ENCODE peak calls at places on chromosomes 2 and 18, in ten cellular contexts. X is cardiac muscle cell; K is CD8-positive, alpha-beta T cell; T is heart right ventricle; V is gastrocnemius medialis; R is BE2C; C is heart left ventricle; Z is spleen; J is Caco-2; Y is neural progenitor cell. A is an unnamed sample. For H3K4me1, the result is how much of the 10 kb centered on the place peaks cover.

GRCh38 chr2:625415-626135 is 51.6 kb downstream of the TMEM18 start:
- DNase-seq in K (no peak), V (no peak), X (no peak), T (no peak), Z (no peak), J (no peak), Y (peak), R (no peak), C (no peak), A (no peak)

GRCh38 chr18:52339891-52340371 is at the start of gene DCC:
- DNase-seq in K (no peak), T (no peak), X (peak), Z (no peak), R (peak), C (no peak), V (no peak), Y (peak), J (peak), A (no peak)

GRCh38 chr2:172623249-172623965 is 67.5 kb downstream of the PDK1 start:
- DNase-seq in V (no peak), Y (no peak), T (no peak), K (no peak), Z (no peak), C (no peak), R (no peak), X (peak), J (no peak), A (no peak)

GRCh38 chr2:202172439-202173191 is 65.8 kb downstream of the SUMO1 start:
- DNase-seq in R (no peak), T (no peak), Y (no peak), V (no peak), K (no peak), Z (no peak), J (no peak), C (no peak), X (peak), A (no peak)

GRCh38 chr2:115386465-115386864 is 944.0 kb downstream of the DPP10 start:
- DNase-seq in Z (no peak), X (no peak), J (no peak), T (no peak), K (no peak), V (no peak), R (no peak), Y (no peak), C (no peak), A (no peak)

GRCh38 chr2:200104015-200104414 is 148.6 kb downstream of the MAIP1 start:
- DNase-seq in V (no peak), T (no peak), J (no peak), Z (no peak), X (peak), K (no peak), C (no peak), R (no peak), Y (no peak), A (no peak)

GRCh38 chr18:33946322-33946721 is 278.4 kb downstream of the NOL4 start:
- DNase-seq in V (no peak), Z (no peak), K (no peak), C (no peak), X (no peak), R (no peak), J (no peak), Y (no peak), T (no peak), A (no peak)

GRCh38 chr2:42100696-42101585 is 53.1 kb downstream of the PKDCC start:
- DNase-seq in X (peak), R (no peak), V (no peak), T (peak), Y (peak), C (peak), K (peak), J (no peak), Z (peak), A (peak)

GRCh38 chr18:33212363-33212762 is 228.2 kb downstream of the CCDC178 start:
- DNase-seq in C (no peak), Y (no peak), Z (no peak), K (no peak), X (no peak), T (no peak), R (no peak), V (no peak), J (no peak), A (no peak)

GRCh38 chr2:233056961-233057605 is 3.1 kb upstream of the INPP5D start:
- DNase-seq in V (no peak), T (no peak), J (no peak), C (no peak), Y (no peak), K (no peak), Z (peak), R (no peak), X (no peak), A (peak)

GRCh38 chr2:206422493-206422892 is 20.8 kb upstream of the ADAM23 start:
- DNase-seq in C (no peak), K (no peak), Y (no peak), T (no peak), X (peak), J (no peak), V (no peak), R (no peak), Z (no peak), A (no peak)

GRCh38 chr2:16561251-16561650 is 104.4 kb downstream of the CYRIA start:
- DNase-seq in K (no peak), X (no peak), J (no peak), C (no peak), T (no peak), V (no peak), Z (no peak), R (no peak), Y (no peak), A (no peak)

GRCh38 chr2:95032341-95032740 is 6.8 kb downstream of the MAL start:
- DNase-seq in C (no peak), X (no peak), Y (no peak), K (no peak), T (no peak), J (no peak), Z (no peak), R (no peak), V (no peak), A (no peak)

GRCh38 chr2:42141687-42142475 is 27.3 kb upstream of the EML4 start:
- DNase-seq in X (peak), J (peak), K (no peak), R (peak), T (peak), C (peak), Y (peak), Z (peak), V (peak), A (peak)

GRCh38 chr2:20198001-20198400 is 26.9 kb downstream of the SDC1 start:
- DNase-seq in T (no peak), K (no peak), V (no peak), Y (no peak), X (no peak), C (no peak), Z (no peak), R (no peak), J (no peak), A (peak)

GRCh38 chr2:1132328-1132964 is 181.8 kb downstream of the SNTG2 start:
- DNase-seq in X (no peak), V (no peak), J (no peak), R (no peak), K (no peak), Z (no peak), Y (no peak), T (no peak), C (no peak), A (no peak)

GRCh38 chr2:216018709-216019108 is 5.4 kb upstream of the MREG start:
- DNase-seq in K (no peak), Y (no peak), J (no peak), T (no peak), C (no peak), Z (no peak), R (no peak), X (no peak), V (no peak), A (no peak)

GRCh38 chr2:182496596-182496995 is 69.8 kb upstream of the PDE1A start:
- DNase-seq in Z (no peak), V (no peak), C (no peak), K (no peak), Y (no peak), R (no peak), X (no peak), T (no peak), J (no peak), A (no peak)

GRCh38 chr2:102250278-102250821 is 61.0 kb upstream of the IL1RL1 start:
- DNase-seq in T (no peak), J (no peak), X (no peak), R (no peak), C (no peak), Y (no peak), Z (peak), K (no peak), V (no peak), A (no peak)

GRCh38 chr2:187075106-187076070 is 226.4 kb upstream of the ZSWIM2 start:
- DNase-seq in X (no peak), K (no peak), Z (no peak), Y (no peak), J (peak), R (no peak), T (peak), V (no peak), C (no peak), A (no peak)

GRCh38 chr2:230205034-230205433 is 14.8 kb downstream of the SP110 start:
- DNase-seq in J (no peak), K (no peak), R (no peak), Y (no peak), X (no peak), Z (no peak), C (no peak), V (no peak), T (no peak), A (no peak)

GRCh38 chr18:79680100-79680879 is 687 bp downstream of the CTDP1 start:
- DNase-seq in X (peak), Z (peak), K (peak), J (peak), T (peak), Y (peak), R (no peak), V (no peak), C (no peak), A (no peak)

GRCh38 chr2:8030694-8031303 is 651.1 kb upstream of the ID2 start:
- DNase-seq in T (no peak), J (no peak), V (no peak), C (no peak), Y (no peak), X (no peak), R (no peak), K (no peak), Z (no peak), A (no peak)

GRCh38 chr2:10835052-10835970 is 22.7 kb upstream of the PDIA6 start:
- DNase-seq in K (peak), T (peak), J (peak), X (peak), C (peak), Y (peak), Z (peak), V (peak), R (peak), A (peak)

GRCh38 chr2:39068757-39069515 is 51.9 kb downstream of the SOS1 start:
- DNase-seq in T (no peak), R (peak), Y (peak), J (no peak), K (no peak), V (no peak), X (peak), Z (no peak), C (no peak), A (no peak)

GRCh38 chr2:172425336-172425735 is 2.0 kb upstream of the ITGA6 start:
- DNase-seq in Y (peak), V (no peak), K (no peak), X (no peak), C (no peak), R (no peak), T (no peak), Z (no peak), J (no peak), A (no peak)

GRCh38 chr18:29979884-29980283 is 1062.7 kb downstream of the DSC3 start:
- DNase-seq in C (no peak), Z (no peak), K (no peak), R (no peak), V (no peak), Y (peak), T (no peak), X (peak), J (no peak), A (no peak)

GRCh38 chr2:105447476-105447875 is 48.6 kb upstream of the FHL2 start:
- DNase-seq in J (no peak), Z (no peak), T (no peak), V (no peak), X (no peak), K (no peak), R (no peak), Y (no peak), C (no peak), A (no peak)

GRCh38 chr2:148299616-148300015 is 278.7 kb downstream of the MBD5 start:
- DNase-seq in V (no peak), Y (no peak), T (no peak), C (no peak), J (no peak), K (no peak), X (no peak), R (no peak), Z (no peak), A (no peak)

GRCh38 chr2:70304501-70304900 is 2.6 kb upstream of the FAM136A start:
- DNase-seq in R (no peak), K (no peak), X (no peak), V (no peak), Z (no peak), Y (no peak), J (no peak), T (no peak), C (no peak), A (no peak)

GRCh38 chr2:18516112-18516511 is 44.3 kb downstream of the RDH14 start:
- DNase-seq in Y (peak), C (no peak), V (no peak), K (no peak), T (no peak), Z (no peak), X (peak), R (no peak), J (no peak), A (no peak)

GRCh38 chr2:15136639-15137038 is 424.5 kb downstream of the NBAS start:
- DNase-seq in X (no peak), Z (no peak), V (no peak), Y (no peak), J (no peak), R (no peak), K (no peak), C (no peak), T (no peak), A (no peak)

GRCh38 chr2:182642328-182642727 is 73.7 kb upstream of the DNAJC10 start:
- DNase-seq in C (no peak), T (peak), V (no peak), J (peak), R (peak), X (peak), Y (peak), K (no peak), Z (peak), A (peak)

GRCh38 chr2:73223821-73224220 is 9.2 kb downstream of the PRADC1 start:
- DNase-seq in T (no peak), X (no peak), Z (no peak), V (no peak), C (no peak), R (no peak), K (no peak), Y (no peak), J (no peak), A (peak)

GRCh38 chr2:73228631-73229030 is 4.4 kb downstream of the PRADC1 start:
- DNase-seq in C (no peak), Z (no peak), V (no peak), Y (no peak), T (no peak), K (no peak), X (no peak), R (no peak), J (no peak), A (peak)

GRCh38 chr2:73225513-73226360 is 7.3 kb downstream of the PRADC1 start:
- DNase-seq in K (no peak), J (no peak), R (no peak), Z (no peak), C (no peak), X (no peak), Y (no peak), T (no peak), V (no peak), A (peak)

GRCh38 chr2:73232471-73233153 is 427 bp downstream of the PRADC1 start:
- DNase-seq in T (no peak), V (no peak), K (no peak), Z (no peak), R (peak), Y (no peak), C (no peak), X (no peak), J (peak), A (no peak)

DNA sequence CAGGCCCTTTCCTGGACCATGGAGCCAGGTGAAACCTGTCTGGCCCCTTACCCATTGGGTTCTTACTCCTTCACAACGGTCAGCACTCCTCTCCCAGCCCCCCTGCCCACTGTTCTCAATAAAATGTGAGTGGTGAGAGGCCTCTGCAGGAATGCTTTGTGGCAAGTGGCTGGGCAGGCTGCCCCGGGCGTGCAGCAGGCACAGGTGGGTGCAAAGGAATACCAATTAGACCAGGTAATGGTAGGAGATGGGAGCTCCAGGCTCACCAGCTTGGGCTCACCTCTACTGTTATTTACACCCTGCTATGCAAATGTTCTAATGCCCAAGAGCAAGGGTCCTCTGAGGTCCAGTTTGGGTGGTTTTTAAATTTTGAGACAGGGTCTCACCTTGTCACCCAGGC is 6.0 kb downstream of the PRADC1 start:
- DNase-seq in Y (no peak), K (no peak), X (no peak), Z (no peak), R (no peak), J (no peak), T (no peak), V (no peak), C (no peak), A (peak)
- H3K4me1 ChIP-seq in Y (under half), K (under half), X (under half), Z (under half), R (under half), J (under half), T (under half), V (under half), C (under half), A (under half)

GRCh38 chr2:119645173-119645846 is 33.7 kb upstream of the TMEM177 start:
- DNase-seq in R (no peak), K (no peak), C (no peak), J (no peak), Z (no peak), V (no peak), T (no peak), X (peak), Y (no peak), A (no peak)

GRCh38 chr2:119638891-119639539 is 40.0 kb upstream of the TMEM177 start:
- DNase-seq in V (no peak), T (no peak), J (no peak), Y (peak), Z (no peak), C (no peak), X (peak), R (no peak), K (no peak), A (no peak)

GRCh38 chr2:119638246-119638645 is 40.8 kb upstream of the TMEM177 start:
- DNase-seq in T (no peak), Z (no peak), C (no peak), R (no peak), V (no peak), J (no peak), K (no peak), Y (no peak), X (no peak), A (no peak)

GRCh38 chr2:119644186-119644585 is 34.8 kb upstream of the TMEM177 start:
- DNase-seq in X (peak), R (no peak), Y (no peak), V (no peak), J (no peak), Z (no peak), T (no peak), C (no peak), K (no peak), A (no peak)

DNA sequence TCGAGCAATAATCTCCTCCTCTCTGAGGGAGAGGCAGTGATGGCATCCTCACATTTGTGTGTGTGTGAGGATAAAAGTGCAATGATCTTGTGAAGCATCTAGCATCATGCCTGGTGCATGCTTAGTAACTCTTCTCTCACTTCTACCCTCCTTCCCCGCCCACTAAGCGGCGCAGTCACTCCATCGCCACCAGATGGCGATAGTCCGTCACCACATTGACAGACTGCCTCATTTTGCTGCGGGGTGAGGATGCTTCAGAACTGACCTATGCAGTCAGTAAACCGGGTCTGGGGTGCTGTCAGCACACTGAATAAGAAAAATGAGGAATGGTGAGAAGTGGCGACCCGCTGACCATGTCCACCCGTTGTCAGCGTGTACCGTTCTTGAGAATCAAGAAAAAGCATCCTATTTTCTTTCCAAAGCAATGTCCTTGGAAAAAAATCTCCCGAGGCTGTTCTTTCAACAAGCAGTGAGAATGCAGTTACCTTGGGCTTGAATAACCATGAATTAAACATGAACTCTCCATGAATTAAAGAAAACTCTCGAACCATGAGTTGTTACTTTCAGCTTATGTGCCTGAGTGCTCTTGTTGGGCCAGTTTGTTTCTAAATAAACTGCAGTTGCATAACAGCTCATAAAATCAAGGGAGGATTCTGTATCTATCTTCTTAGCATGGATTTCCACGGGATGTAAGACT is 37.3 kb upstream of the TMEM177 start:
- DNase-seq in R (peak), X (peak), T (peak), K (peak), V (peak), Z (peak), J (peak), Y (peak), C (peak), A (peak)
- H3K4me3 ChIP-seq in R (no peak), X (no peak), T (no peak), K (no peak), V (no peak), Z (no peak), J (no peak), Y (no peak), C (no peak), A (no peak)

GRCh38 chr2:240861547-240861946 is 7.1 kb upstream of the AGXT start:
- DNase-seq in T (no peak), Y (no peak), J (peak), R (no peak), K (no peak), X (no peak), V (no peak), C (no peak), Z (no peak), A (no peak)
- H3K4me1 ChIP-seq in T (under half), Y (under half), J (under half), R (under half), K (under half), X (under half), V (under half), C (under half), Z (under half), A (under half)

GRCh38 chr18:63684718-63685117 is 18.0 kb upstream of the SERPINB11 start:
- DNase-seq in T (no peak), Z (no peak), X (no peak), Y (no peak), V (no peak), K (no peak), J (no peak), R (no peak), C (no peak), A (no peak)
- H3K4me3 ChIP-seq in T (no peak), Z (no peak), X (no peak), Y (no peak), V (no peak), K (no peak), J (no peak), R (no peak), C (no peak), A (no peak)

GRCh38 chr2:86238354-86238753 is 39.1 kb downstream of the MRPL35 start:
- DNase-seq in T (no peak), Z (peak), C (no peak), X (no peak), Y (no peak), J (no peak), V (no peak), R (no peak), K (no peak), A (no peak)
- H3K4me1 ChIP-seq in T (under half), Z (under half), C (under half), X (under half), Y (under half), J (under half), V (under half), R (under half), K (under half), A (under half)